ENCODE peak calls at places on chromosome 11, in eight cellular contexts. One of them, this sample, is unnamed.

GRCh38 chr11:125945797-125946520 is at the start of gene VSIG10L2:
- DNase-seq in HepG2: no peak
- DNase-seq in stomach: no peak
- DNase-seq in GM23338: no peak
- DNase-seq in H1: no peak
- DNase-seq in HCT116: no peak
- DNase-seq in prostate gland: no peak
- DNase-seq in transverse colon: no peak
- DNase-seq in this sample: no peak

GRCh38 chr11:118211006-118211405 is 13.8 kb downstream of the JAML start:
- DNase-seq in transverse colon: no peak
- DNase-seq in stomach: no peak
- DNase-seq in HCT116: no peak
- DNase-seq in HepG2: no peak
- DNase-seq in GM23338: peak
- DNase-seq in prostate gland: no peak
- DNase-seq in H1: peak
- DNase-seq in this sample: no peak

GRCh38 chr11:128451651-128452470 is 135.5 kb downstream of the ETS1 start:
- DNase-seq in HCT116: no peak
- DNase-seq in transverse colon: peak
- DNase-seq in HepG2: peak
- DNase-seq in H1: no peak
- DNase-seq in prostate gland: no peak
- DNase-seq in GM23338: peak
- DNase-seq in stomach: peak
- DNase-seq in this sample: peak

GRCh38 chr11:123086315-123086714 is 24.4 kb upstream of the HSPA8 start:
- DNase-seq in stomach: no peak
- DNase-seq in HCT116: no peak
- DNase-seq in prostate gland: no peak
- DNase-seq in HepG2: no peak
- DNase-seq in H1: no peak
- DNase-seq in transverse colon: no peak
- DNase-seq in GM23338: no peak
- DNase-seq in this sample: no peak

GRCh38 chr11:77557553-77557952 is 32.2 kb upstream of the AQP11 start:
- DNase-seq in prostate gland: no peak
- DNase-seq in transverse colon: no peak
- DNase-seq in GM23338: peak
- DNase-seq in HCT116: no peak
- DNase-seq in stomach: no peak
- DNase-seq in H1: peak
- DNase-seq in HepG2: peak
- DNase-seq in this sample: no peak

GRCh38 chr11:1194977-1195689 is 27.7 kb upstream of the MUC5B start:
- DNase-seq in prostate gland: no peak
- DNase-seq in HepG2: no peak
- DNase-seq in stomach: peak
- DNase-seq in HCT116: no peak
- DNase-seq in H1: no peak
- DNase-seq in GM23338: no peak
- DNase-seq in transverse colon: peak
- DNase-seq in this sample: peak

GRCh38 chr11:58573451-58574104 is 2.1 kb downstream of the LPXN start:
- DNase-seq in transverse colon: no peak
- DNase-seq in stomach: no peak
- DNase-seq in HepG2: no peak
- DNase-seq in prostate gland: peak
- DNase-seq in HCT116: no peak
- DNase-seq in GM23338: no peak
- DNase-seq in H1: no peak
- DNase-seq in this sample: peak

GRCh38 chr11:45021692-45022130 is 71.0 kb upstream of the TP53I11 start:
- DNase-seq in GM23338: peak
- DNase-seq in H1: no peak
- DNase-seq in transverse colon: peak
- DNase-seq in HCT116: no peak
- DNase-seq in stomach: no peak
- DNase-seq in prostate gland: no peak
- DNase-seq in HepG2: no peak
- DNase-seq in this sample: peak

GRCh38 chr11:439315-440064 is 2.3 kb downstream of the ANO9 start:
- DNase-seq in HepG2: no peak
- DNase-seq in HCT116: no peak
- DNase-seq in GM23338: no peak
- DNase-seq in transverse colon: no peak
- DNase-seq in H1: no peak
- DNase-seq in prostate gland: no peak
- DNase-seq in stomach: no peak
- DNase-seq in this sample: no peak

GRCh38 chr11:101497292-101497691 is 86.5 kb downstream of the TRPC6 start:
- DNase-seq in H1: no peak
- DNase-seq in prostate gland: no peak
- DNase-seq in GM23338: no peak
- DNase-seq in transverse colon: no peak
- DNase-seq in HepG2: no peak
- DNase-seq in stomach: no peak
- DNase-seq in HCT116: no peak
- DNase-seq in this sample: no peak

GRCh38 chr11:95231881-95232605 is 1.0 kb upstream of the SESN3 start:
- DNase-seq in stomach: peak
- DNase-seq in HCT116: no peak
- DNase-seq in GM23338: peak
- DNase-seq in prostate gland: peak
- DNase-seq in HepG2: no peak
- DNase-seq in transverse colon: peak
- DNase-seq in H1: no peak
- DNase-seq in this sample: peak

GRCh38 chr11:122769126-122769780 is 69.0 kb upstream of the CRTAM start:
- DNase-seq in HepG2: no peak
- DNase-seq in HCT116: no peak
- DNase-seq in stomach: no peak
- DNase-seq in prostate gland: no peak
- DNase-seq in transverse colon: no peak
- DNase-seq in H1: no peak
- DNase-seq in GM23338: no peak
- DNase-seq in this sample: no peak

GRCh38 chr11:89181111-89181510 is 3.4 kb downstream of the TYR start:
- DNase-seq in H1: peak
- DNase-seq in stomach: no peak
- DNase-seq in transverse colon: no peak
- DNase-seq in prostate gland: no peak
- DNase-seq in HCT116: no peak
- DNase-seq in GM23338: peak
- DNase-seq in HepG2: no peak
- DNase-seq in this sample: no peak

GRCh38 chr11:105856954-105857353 is 165.1 kb downstream of the MSANTD4 start:
- DNase-seq in HCT116: no peak
- DNase-seq in HepG2: no peak
- DNase-seq in H1: no peak
- DNase-seq in stomach: no peak
- DNase-seq in prostate gland: no peak
- DNase-seq in transverse colon: no peak
- DNase-seq in GM23338: no peak
- DNase-seq in this sample: no peak

GRCh38 chr11:113474362-113475159 is 637 bp downstream of the DRD2 start:
- DNase-seq in H1: peak
- DNase-seq in prostate gland: peak
- DNase-seq in HepG2: peak
- DNase-seq in GM23338: peak
- DNase-seq in stomach: peak
- DNase-seq in HCT116: no peak
- DNase-seq in transverse colon: peak
- DNase-seq in this sample: no peak

GRCh38 chr11:131696584-131697120 is 326.2 kb downstream of the NTM start:
- DNase-seq in HepG2: no peak
- DNase-seq in stomach: no peak
- DNase-seq in transverse colon: no peak
- DNase-seq in H1: no peak
- DNase-seq in GM23338: no peak
- DNase-seq in HCT116: no peak
- DNase-seq in prostate gland: no peak
- DNase-seq in this sample: no peak

GRCh38 chr11:36060926-36061325 is 117.1 kb downstream of the LDLRAD3 start:
- DNase-seq in HCT116: no peak
- DNase-seq in transverse colon: no peak
- DNase-seq in H1: no peak
- DNase-seq in stomach: no peak
- DNase-seq in HepG2: no peak
- DNase-seq in prostate gland: no peak
- DNase-seq in GM23338: no peak
- DNase-seq in this sample: no peak

GRCh38 chr11:75428301-75428724 is 4.7 kb downstream of the KLHL35 start:
- DNase-seq in prostate gland: peak
- DNase-seq in GM23338: peak
- DNase-seq in HepG2: peak
- DNase-seq in transverse colon: peak
- DNase-seq in stomach: peak
- DNase-seq in HCT116: no peak
- DNase-seq in H1: no peak
- DNase-seq in this sample: peak

GRCh38 chr11:61853698-61854169 is 25.6 kb downstream of the FADS2 start:
- DNase-seq in transverse colon: no peak
- DNase-seq in stomach: no peak
- DNase-seq in HCT116: no peak
- DNase-seq in HepG2: no peak
- DNase-seq in prostate gland: peak
- DNase-seq in H1: no peak
- DNase-seq in GM23338: no peak
- DNase-seq in this sample: no peak

GRCh38 chr11:15710593-15711260 is 596.0 kb downstream of the INSC start:
- DNase-seq in GM23338: peak
- DNase-seq in HepG2: no peak
- DNase-seq in stomach: no peak
- DNase-seq in transverse colon: no peak
- DNase-seq in H1: no peak
- DNase-seq in HCT116: no peak
- DNase-seq in prostate gland: no peak
- DNase-seq in this sample: no peak

GRCh38 chr11:15707971-15708370 is 593.2 kb downstream of the INSC start:
- DNase-seq in H1: no peak
- DNase-seq in HCT116: no peak
- DNase-seq in prostate gland: peak
- DNase-seq in GM23338: peak
- DNase-seq in transverse colon: peak
- DNase-seq in HepG2: no peak
- DNase-seq in stomach: peak
- DNase-seq in this sample: no peak

GRCh38 chr11:15707194-15707593 is 592.5 kb downstream of the INSC start:
- DNase-seq in prostate gland: no peak
- DNase-seq in GM23338: no peak
- DNase-seq in HCT116: no peak
- DNase-seq in HepG2: no peak
- DNase-seq in transverse colon: no peak
- DNase-seq in H1: no peak
- DNase-seq in stomach: no peak
- DNase-seq in this sample: no peak

GRCh38 chr11:15714641-15715399 is 600.1 kb downstream of the INSC start:
- DNase-seq in HCT116: no peak
- DNase-seq in stomach: no peak
- DNase-seq in HepG2: no peak
- DNase-seq in prostate gland: no peak
- DNase-seq in transverse colon: no peak
- DNase-seq in GM23338: no peak
- DNase-seq in H1: no peak
- DNase-seq in this sample: no peak

GRCh38 chr11:15711311-15711710 is 596.6 kb downstream of the INSC start:
- DNase-seq in GM23338: peak
- DNase-seq in stomach: no peak
- DNase-seq in prostate gland: no peak
- DNase-seq in H1: peak
- DNase-seq in HCT116: no peak
- DNase-seq in transverse colon: no peak
- DNase-seq in HepG2: no peak
- DNase-seq in this sample: no peak
- H3K4me3 ChIP-seq in GM23338: peak
- H3K4me3 ChIP-seq in stomach: no peak
- H3K4me3 ChIP-seq in prostate gland: no peak
- H3K4me3 ChIP-seq in H1: no peak
- H3K4me3 ChIP-seq in HCT116: no peak
- H3K4me3 ChIP-seq in transverse colon: no peak
- H3K4me3 ChIP-seq in HepG2: no peak
- H3K4me3 ChIP-seq in this sample: no peak

GRCh38 chr11:64441127-64441526 is 82.2 kb downstream of the RPS6KA4 start:
- DNase-seq in H1: no peak
- DNase-seq in transverse colon: no peak
- DNase-seq in GM23338: no peak
- DNase-seq in HCT116: no peak
- DNase-seq in stomach: no peak
- DNase-seq in prostate gland: no peak
- DNase-seq in HepG2: no peak
- DNase-seq in this sample: no peak
- TF ChIP-seq POLR2AphosphoS5 in H1: no peak
- TF ChIP-seq POLR2AphosphoS5 in transverse colon: no peak
- TF ChIP-seq POLR2AphosphoS5 in GM23338: no peak
- TF ChIP-seq POLR2AphosphoS5 in HCT116: no peak
- TF ChIP-seq POLR2AphosphoS5 in stomach: no peak
- TF ChIP-seq POLR2AphosphoS5 in prostate gland: no peak
- TF ChIP-seq POLR2AphosphoS5 in HepG2: no peak
- TF ChIP-seq POLR2AphosphoS5 in this sample: no peak

GRCh38 chr11:69295995-69296889 is 2.3 kb downstream of the MYEOV start:
- DNase-seq in prostate gland: no peak
- DNase-seq in transverse colon: peak
- DNase-seq in GM23338: no peak
- DNase-seq in HCT116: no peak
- DNase-seq in H1: no peak
- DNase-seq in stomach: peak
- DNase-seq in HepG2: peak
- DNase-seq in this sample: peak
- H3K4me3 ChIP-seq in prostate gland: no peak
- H3K4me3 ChIP-seq in transverse colon: no peak
- H3K4me3 ChIP-seq in GM23338: no peak
- H3K4me3 ChIP-seq in HCT116: peak
- H3K4me3 ChIP-seq in H1: no peak
- H3K4me3 ChIP-seq in stomach: peak
- H3K4me3 ChIP-seq in HepG2: no peak
- H3K4me3 ChIP-seq in this sample: no peak

DNA sequence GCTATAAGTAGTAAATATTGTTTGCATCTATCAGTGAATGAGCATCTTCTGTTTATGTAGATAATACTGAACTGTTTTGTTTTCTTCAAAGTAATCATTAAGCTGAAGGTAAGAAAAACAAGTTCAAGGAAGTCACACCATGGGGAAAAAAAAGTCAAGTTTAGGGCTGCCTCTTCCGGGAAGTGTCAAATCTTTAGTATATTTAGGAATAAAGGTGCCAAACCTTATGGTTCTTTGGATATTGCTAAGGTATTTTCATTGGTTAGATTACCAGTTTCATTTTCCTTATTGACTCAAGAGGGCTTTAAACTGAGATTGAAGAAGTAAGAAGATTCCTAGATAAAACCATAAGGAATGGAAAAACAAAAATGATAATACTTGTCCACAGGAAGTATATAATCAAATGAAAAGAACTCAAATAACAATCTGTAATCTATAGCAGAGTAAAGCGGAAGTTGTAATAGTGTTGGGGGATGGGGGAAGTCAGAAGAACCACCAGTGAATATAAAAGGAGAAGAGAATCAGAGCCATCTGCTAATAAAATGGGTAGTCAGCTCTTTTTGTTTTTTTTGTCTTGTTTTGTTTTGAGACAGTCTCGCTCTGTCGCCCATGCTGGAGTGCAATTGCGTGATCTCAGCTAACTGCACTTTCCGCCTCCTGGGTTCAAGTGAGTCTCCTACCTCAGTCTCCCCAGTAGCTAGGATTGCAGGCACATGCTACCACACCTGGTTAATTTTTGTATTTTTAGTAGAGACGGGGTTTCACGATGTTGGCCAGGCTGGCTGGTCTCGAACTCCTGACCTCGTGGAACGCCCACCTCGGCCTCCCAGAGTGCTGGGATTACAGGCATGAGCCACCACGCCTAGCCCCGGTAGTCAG is 2.3 kb downstream of the ATM start:
- DNase-seq in H1: no peak
- DNase-seq in transverse colon: no peak
- DNase-seq in stomach: no peak
- DNase-seq in prostate gland: no peak
- DNase-seq in HCT116: no peak
- DNase-seq in HepG2: no peak
- DNase-seq in GM23338: no peak
- DNase-seq in this sample: no peak
- TF ChIP-seq POLR2AphosphoS5 in H1: no peak
- TF ChIP-seq POLR2AphosphoS5 in transverse colon: no peak
- TF ChIP-seq POLR2AphosphoS5 in stomach: no peak
- TF ChIP-seq POLR2AphosphoS5 in prostate gland: no peak
- TF ChIP-seq POLR2AphosphoS5 in HCT116: no peak
- TF ChIP-seq POLR2AphosphoS5 in HepG2: no peak
- TF ChIP-seq POLR2AphosphoS5 in GM23338: no peak
- TF ChIP-seq POLR2AphosphoS5 in this sample: no peak

This sample was measured in sigmoid colon.